ENCODE peak calls at places on chromosomes 3 and 15, in eight cellular contexts. J is HTR-8/SVneo; N is brain microvascular endothelial cell; T is stromal cell of bone marrow; M is mucosa of descending colon; Z is adrenal gland; V is stimulated activated CD4-positive, alpha-beta T cell treated with anti-CD3 and anti-CD28 coated beads, Interleukin-4, amount 100 ng/mL, for 24 hours; F is astrocyte of the spinal cord. A is an unnamed sample.

GRCh38 chr15:70741677-70742293 is 21.6 kb downstream of the UACA start:
- DNase-seq in V (no peak), F (no peak), Z (no peak), N (no peak), T (no peak), J (peak; percentile 36), M (no peak), A (no peak)

GRCh38 chr3:134482622-134483021 is 3.2 kb downstream of the ANAPC13 start:
- DNase-seq in N (no peak), T (no peak), J (no peak), Z (no peak), F (no peak), V (no peak), M (no peak), A (no peak)

GRCh38 chr3:50260942-50261441 is 8.0 kb upstream of the SEMA3B start:
- DNase-seq in N (no peak), J (no peak), Z (no peak), T (no peak), M (no peak), F (no peak), V (no peak), A (no peak)

GRCh38 chr3:21697707-21698106 is 53.3 kb downstream of the ZNF385D start:
- DNase-seq in J (no peak), M (no peak), F (no peak), T (no peak), N (no peak), Z (no peak), V (no peak), A (no peak)

GRCh38 chr15:99961011-99961441 is 227.8 kb upstream of the LYSMD4 start:
- DNase-seq in F (peak; percentile 49), J (no peak), Z (peak; percentile 71), M (no peak), T (no peak), V (no peak), N (peak; percentile 41), A (no peak)

GRCh38 chr3:115160295-115160694 is 13.2 kb upstream of the ZBTB20 start:
- DNase-seq in F (no peak), M (no peak), N (no peak), V (no peak), Z (no peak), J (no peak), T (no peak), A (no peak)

GRCh38 chr3:41050149-41050548 is 149.2 kb upstream of the CTNNB1 start:
- DNase-seq in J (no peak), Z (no peak), T (no peak), M (no peak), V (no peak), N (no peak), F (no peak), A (no peak)

GRCh38 chr15:38430106-38430760 is 23.7 kb upstream of the FAM98B start:
- DNase-seq in M (no peak), J (no peak), Z (no peak), T (no peak), V (no peak), N (no peak), F (no peak), A (no peak)

GRCh38 chr3:122052968-122053367 is 2.2 kb upstream of the CD86 start:
- DNase-seq in M (no peak), N (no peak), J (no peak), T (peak; percentile 10), F (no peak), V (no peak), Z (no peak), A (no peak)

GRCh38 chr3:63900459-63900858 is 11.7 kb downstream of the SCAANT1 start:
- DNase-seq in J (no peak), N (no peak), Z (no peak), T (no peak), M (no peak), F (no peak), V (no peak), A (no peak)

GRCh38 chr3:123883656-123884257 is 375 bp downstream of the MYLK start:
- DNase-seq in V (no peak), Z (no peak), F (peak; percentile 25), M (peak; percentile 51), N (no peak), J (no peak), T (no peak), A (peak; percentile 33)